ENCODE peak calls at places on chromosomes 4 and X, in six cellular contexts. W, O, D, B, G and K are unnamed samples. For H3K27me3, the result is how much of the 10 kb centered on the place peaks cover.

GRCh38 chrX:150643271-150643670 is 49.9 kb upstream of the MTMR1 start:
- DNase-seq in B (no peak), W (no peak), D (no peak), G (no peak), O (no peak), K (no peak)

GRCh38 chrX:49291615-49292337 is 11.7 kb upstream of the GAGE10 start:
- DNase-seq in O (peak), W (peak), B (no peak), G (peak), D (peak), K (peak)

GRCh38 chrX:9466711-9467110 is 1.9 kb downstream of the TBL1X start:
- DNase-seq in W (no peak), G (no peak), D (no peak), B (no peak), O (no peak), K (no peak)

GRCh38 chrX:110407910-110408545 is 49.4 kb downstream of the RTL9 start:
- DNase-seq in D (peak), W (peak), O (no peak), G (peak), B (no peak), K (no peak)

GRCh38 chr4:25351777-25352421 is 25.2 kb upstream of the ANAPC4 start:
- DNase-seq in D (no peak), W (no peak), G (no peak), B (no peak), O (no peak), K (no peak)

GRCh38 chrX:331145-331771 is 12.7 kb upstream of the GTPBP6 start:
- DNase-seq in O (no peak), B (no peak), G (no peak), W (no peak), D (no peak), K (peak)

GRCh38 chr4:3786196-3786869 is 20.1 kb downstream of the ADRA2C start:
- DNase-seq in G (no peak), D (no peak), O (peak), W (peak), B (no peak), K (no peak)

GRCh38 chr4:1870328-1870577 is 940 bp upstream of the NSD2 start:
- DNase-seq in O (peak), B (peak), D (peak), W (peak), G (peak), K (peak)

GRCh38 chrX:13293700-13294099 is 26.2 kb downstream of the ATXN3L start:
- DNase-seq in B (no peak), D (no peak), O (no peak), W (no peak), G (no peak), K (no peak)

GRCh38 chrX:55142206-55142918 is 53.5 kb downstream of the PAGE2 start:
- DNase-seq in D (no peak), W (peak), B (no peak), O (no peak), G (no peak), K (no peak)

GRCh38 chr4:17094811-17095210 is 196.4 kb upstream of the LDB2 start:
- DNase-seq in O (no peak), G (no peak), B (no peak), W (no peak), D (no peak), K (no peak)

GRCh38 chr4:124483043-124483906 is 229.3 kb downstream of the ANKRD50 start:
- DNase-seq in B (no peak), O (no peak), D (no peak), W (no peak), G (peak), K (no peak)

GRCh38 chr4:29540439-29541102 is 1179.6 kb upstream of the PCDH7 start:
- DNase-seq in B (no peak), W (no peak), D (no peak), G (no peak), O (no peak), K (no peak)

GRCh38 chr4:113899260-113900177 is 79.9 kb downstream of the ARSJ start:
- DNase-seq in D (no peak), O (no peak), B (no peak), W (no peak), G (no peak), K (no peak)

GRCh38 chr4:140102406-140102805 is 51.6 kb downstream of the MAML3 start:
- DNase-seq in D (no peak), O (no peak), W (no peak), G (no peak), B (no peak), K (no peak)

GRCh38 chr4:829761-830655 is 4.1 kb upstream of the CPLX1 start:
- DNase-seq in G (no peak), D (no peak), O (no peak), B (no peak), W (no peak), K (peak)
- H3K27me3 ChIP-seq in G (under half), D (under half), O (half or more), B (under half), W (under half), K (under half)

GRCh38 chr4:72587334-72587733 is 18.3 kb upstream of the ADAMTS3 start:
- DNase-seq in D (no peak), G (no peak), B (no peak), O (no peak), W (no peak), K (no peak)

GRCh38 chr4:72591547-72591946 is 22.5 kb upstream of the ADAMTS3 start:
- DNase-seq in G (no peak), B (no peak), D (no peak), O (no peak), W (no peak), K (no peak)

GRCh38 chr4:72592076-72592475 is 23.1 kb upstream of the ADAMTS3 start:
- DNase-seq in B (no peak), D (no peak), O (no peak), W (no peak), G (no peak), K (no peak)
- TF ChIP-seq CTCF in B (no peak), D (no peak), O (no peak), W (no peak), G (no peak), K (no peak)

DNA sequence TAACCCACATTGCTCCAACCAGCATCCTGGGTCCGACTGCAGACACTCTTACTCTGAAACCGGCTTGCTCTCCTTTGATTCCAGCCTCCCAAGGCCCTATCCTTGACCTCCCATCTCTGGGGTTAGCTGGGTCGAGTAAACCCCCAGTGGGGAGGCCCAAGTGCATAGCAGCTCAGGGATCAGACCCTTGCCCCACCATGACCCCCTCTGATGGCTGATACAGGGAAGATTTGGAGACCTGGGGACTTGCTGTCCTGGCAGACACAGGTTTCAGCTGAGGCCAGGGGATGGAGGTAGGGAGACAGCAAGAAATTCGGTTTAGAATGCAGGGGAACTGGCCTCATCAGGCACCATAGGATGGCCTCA is 23.6 kb upstream of the CDKL5 start:
- DNase-seq in D (no peak), G (no peak), B (no peak), O (no peak), W (no peak), K (no peak)
- H3K27me3 ChIP-seq in D (under half), G (under half), B (under half), O (under half), W (under half), K (under half)

GRCh38 chr4:38785901-38786402 is 3.2 kb upstream of the TLR10 start:
- DNase-seq in B (no peak), O (no peak), D (peak), W (no peak), G (no peak), K (no peak)
- TF ChIP-seq CTCF in B (no peak), O (no peak), D (no peak), W (no peak), G (no peak), K (no peak)